ENCODE peak calls at places on chromosome 6, in six cellular contexts. Y is right lobe of liver, P is H54, K is HS-5, W is GM19239, O is mucosa of descending colon. S is an unnamed sample.

GRCh38 chr6:53044071-53044470 is 21.1 kb upstream of the FBXO9 start:
- DNase-seq in W (no peak), O (no peak), K (no peak), P (no peak), Y (no peak), S (no peak)

GRCh38 chr6:106767271-106767670 is 137.9 kb downstream of the QRSL1 start:
- DNase-seq in P (no peak), W (no peak), Y (no peak), K (no peak), O (no peak), S (no peak)

GRCh38 chr6:142907544-142907943 is 37.4 kb downstream of the HIVEP2 start:
- DNase-seq in Y (no peak), P (no peak), W (no peak), O (no peak), K (no peak), S (no peak)

GRCh38 chr6:141301779-141302178 is 830.9 kb upstream of the GJE1 start:
- DNase-seq in P (no peak), Y (no peak), K (no peak), W (no peak), O (no peak), S (no peak)

GRCh38 chr6:53011993-53012392 is 16.9 kb upstream of the GSTA4 start:
- DNase-seq in P (no peak), W (no peak), K (no peak), O (no peak), Y (no peak), S (no peak)

GRCh38 chr6:98942263-98942803 is 5.4 kb downstream of the FBXL4 start:
- DNase-seq in P (no peak), K (no peak), Y (no peak), W (no peak), O (no peak), S (no peak)

GRCh38 chr6:28349892-28350737 is at the start of gene ZKSCAN3:
- DNase-seq in W (peak), O (peak), P (peak), K (no peak), Y (peak), S (peak)

GRCh38 chr6:30748301-30748769 is 4.0 kb upstream of the IER3 start:
- DNase-seq in K (no peak), P (no peak), Y (no peak), O (no peak), W (no peak), S (no peak)

GRCh38 chr6:10386260-10386659 is 28.6 kb downstream of the TFAP2A start:
- DNase-seq in Y (no peak), K (no peak), P (no peak), W (no peak), O (no peak), S (no peak)

GRCh38 chr6:5260111-5260620 is 584 bp downstream of the LYRM4 start:
- DNase-seq in K (peak), W (peak), Y (peak), P (peak), O (peak), S (peak)

GRCh38 chr6:63764318-63764916 is 128.8 kb downstream of the PHF3 start:
- DNase-seq in P (no peak), O (no peak), Y (no peak), K (no peak), W (no peak), S (peak)

GRCh38 chr6:19818805-19819204 is 18.4 kb upstream of the ID4 start:
- DNase-seq in W (no peak), Y (no peak), K (no peak), P (no peak), O (no peak), S (no peak)

GRCh38 chr6:41424370-41425058 is 89.1 kb downstream of the NCR2 start:
- DNase-seq in O (no peak), Y (peak), K (peak), W (peak), P (peak), S (peak)

GRCh38 chr6:125300992-125301434 is 754 bp downstream of the HDDC2 start:
- DNase-seq in W (no peak), K (no peak), Y (no peak), P (no peak), O (no peak), S (no peak)

GRCh38 chr6:44304282-44305199 is 8.6 kb downstream of the AARS2 start:
- DNase-seq in Y (no peak), W (peak), P (no peak), K (no peak), O (no peak), S (no peak)

GRCh38 chr6:33112148-33112547 is 36.4 kb downstream of the HLA-DPB1 start:
- DNase-seq in P (peak), O (no peak), W (peak), Y (no peak), K (no peak), S (peak)

GRCh38 chr6:162971346-162971745 is 243.6 kb downstream of the PACRG start:
- DNase-seq in O (no peak), Y (no peak), W (no peak), K (no peak), P (no peak), S (no peak)